ENCODE peak calls at places on chromosome 4, in eight cellular contexts. One of them, this sample, is unnamed.

GRCh38 chr4:11312389-11312788 is 116.3 kb downstream of the HS3ST1 start:
- DNase-seq in activated naive CD8-positive, alpha-beta T cell treated with anti-CD3 and anti-CD28 coated beads for 36 hours: no peak
- DNase-seq in T-helper 1 cell: no peak
- DNase-seq in prostate gland: no peak
- DNase-seq in pons: no peak
- DNase-seq in Right ventricle myocardium superior: no peak
- DNase-seq in HEK293T: no peak
- DNase-seq in H9: no peak
- DNase-seq in this sample: no peak

GRCh38 chr4:137226900-137227299 is 305.4 kb downstream of the PCDH18 start:
- DNase-seq in activated naive CD8-positive, alpha-beta T cell treated with anti-CD3 and anti-CD28 coated beads for 36 hours: no peak
- DNase-seq in T-helper 1 cell: no peak
- DNase-seq in prostate gland: no peak
- DNase-seq in pons: no peak
- DNase-seq in Right ventricle myocardium superior: no peak
- DNase-seq in HEK293T: peak; percentile 7
- DNase-seq in H9: no peak
- DNase-seq in this sample: no peak

GRCh38 chr4:182219400-182219799 is 23.8 kb upstream of the TENM3 start:
- DNase-seq in activated naive CD8-positive, alpha-beta T cell treated with anti-CD3 and anti-CD28 coated beads for 36 hours: no peak
- DNase-seq in T-helper 1 cell: no peak
- DNase-seq in prostate gland: no peak
- DNase-seq in pons: no peak
- DNase-seq in Right ventricle myocardium superior: no peak
- DNase-seq in HEK293T: no peak
- DNase-seq in H9: no peak
- DNase-seq in this sample: no peak

GRCh38 chr4:168908093-168908492 is 102.0 kb downstream of the CBR4 start:
- DNase-seq in activated naive CD8-positive, alpha-beta T cell treated with anti-CD3 and anti-CD28 coated beads for 36 hours: no peak
- DNase-seq in T-helper 1 cell: no peak
- DNase-seq in prostate gland: no peak
- DNase-seq in pons: no peak
- DNase-seq in Right ventricle myocardium superior: no peak
- DNase-seq in HEK293T: no peak
- DNase-seq in H9: no peak
- DNase-seq in this sample: no peak

GRCh38 chr4:1472911-1473518 is 66.8 kb upstream of the NKX1-1 start:
- DNase-seq in activated naive CD8-positive, alpha-beta T cell treated with anti-CD3 and anti-CD28 coated beads for 36 hours: no peak
- DNase-seq in T-helper 1 cell: no peak
- DNase-seq in prostate gland: no peak
- DNase-seq in pons: no peak
- DNase-seq in Right ventricle myocardium superior: no peak
- DNase-seq in HEK293T: no peak
- DNase-seq in H9: no peak
- DNase-seq in this sample: peak; percentile 6

GRCh38 chr4:96916731-96917130 is 1076.8 kb downstream of the PDHA2 start:
- DNase-seq in activated naive CD8-positive, alpha-beta T cell treated with anti-CD3 and anti-CD28 coated beads for 36 hours: no peak
- DNase-seq in T-helper 1 cell: no peak
- DNase-seq in prostate gland: no peak
- DNase-seq in pons: no peak
- DNase-seq in Right ventricle myocardium superior: no peak
- DNase-seq in HEK293T: peak; percentile 6
- DNase-seq in H9: peak; percentile 38
- DNase-seq in this sample: peak; percentile 50

GRCh38 chr4:102263024-102263787 is 82.1 kb downstream of the SLC39A8 start:
- DNase-seq in activated naive CD8-positive, alpha-beta T cell treated with anti-CD3 and anti-CD28 coated beads for 36 hours: no peak
- DNase-seq in T-helper 1 cell: no peak
- DNase-seq in prostate gland: peak; percentile 38
- DNase-seq in pons: peak; percentile 68
- DNase-seq in Right ventricle myocardium superior: no peak
- DNase-seq in HEK293T: peak; percentile 39
- DNase-seq in H9: no peak
- DNase-seq in this sample: no peak

GRCh38 chr4:122012735-122013134 is 60.9 kb upstream of the TRPC3 start:
- DNase-seq in activated naive CD8-positive, alpha-beta T cell treated with anti-CD3 and anti-CD28 coated beads for 36 hours: no peak
- DNase-seq in T-helper 1 cell: no peak
- DNase-seq in prostate gland: no peak
- DNase-seq in pons: no peak
- DNase-seq in Right ventricle myocardium superior: no peak
- DNase-seq in HEK293T: no peak
- DNase-seq in H9: no peak
- DNase-seq in this sample: no peak

This sample was measured in WTC11.